ENCODE peak calls at places on chromosomes 16 and 17, in four cellular contexts. One of them, this sample, is unnamed.

GRCh38 chr17:2302740-2303277 is 776 bp downstream of the SMG6 start:
- DNase-seq in SK-N-SH: peak
- DNase-seq in GM23248: no peak
- DNase-seq in OCI-LY7: peak
- DNase-seq in this sample: no peak

GRCh38 chr16:14187517-14188338 is 116.6 kb downstream of the MRTFB start:
- DNase-seq in SK-N-SH: no peak
- DNase-seq in GM23248: no peak
- DNase-seq in OCI-LY7: no peak
- DNase-seq in this sample: no peak

GRCh38 chr16:63981639-63982038 is 1140.2 kb downstream of the CDH11 start:
- DNase-seq in SK-N-SH: no peak
- DNase-seq in GM23248: no peak
- DNase-seq in OCI-LY7: no peak
- DNase-seq in this sample: no peak

GRCh38 chr16:74650966-74651567 is 15.6 kb downstream of the RFWD3 start:
- DNase-seq in SK-N-SH: peak
- DNase-seq in GM23248: peak
- DNase-seq in OCI-LY7: peak
- DNase-seq in this sample: peak

GRCh38 chr16:87358696-87359095 is 24.9 kb downstream of the FBXO31 start:
- DNase-seq in SK-N-SH: no peak
- DNase-seq in GM23248: no peak
- DNase-seq in OCI-LY7: no peak
- DNase-seq in this sample: no peak

GRCh38 chr16:31471241-31471874 is 594 bp upstream of the TGFB1I1 start:
- DNase-seq in SK-N-SH: peak
- DNase-seq in GM23248: peak
- DNase-seq in OCI-LY7: no peak
- DNase-seq in this sample: no peak

GRCh38 chr16:371729-372521 is 1.6 kb upstream of the MRPL28 start:
- DNase-seq in SK-N-SH: no peak
- DNase-seq in GM23248: no peak
- DNase-seq in OCI-LY7: no peak
- DNase-seq in this sample: no peak

GRCh38 chr17:73465851-73466250 is 154.1 kb upstream of the CDC42EP4 start:
- DNase-seq in SK-N-SH: no peak
- DNase-seq in GM23248: no peak
- DNase-seq in OCI-LY7: no peak
- DNase-seq in this sample: no peak

GRCh38 chr16:14496047-14496770 is 133.9 kb downstream of the PARN start:
- DNase-seq in SK-N-SH: no peak
- DNase-seq in GM23248: no peak
- DNase-seq in OCI-LY7: no peak
- DNase-seq in this sample: no peak

GRCh38 chr16:53849585-53849984 is 145.6 kb downstream of the FTO start:
- DNase-seq in SK-N-SH: no peak
- DNase-seq in GM23248: no peak
- DNase-seq in OCI-LY7: peak
- DNase-seq in this sample: no peak

GRCh38 chr16:18827890-18828289 is 26.5 kb upstream of the ARL6IP1 start:
- DNase-seq in SK-N-SH: no peak
- DNase-seq in GM23248: no peak
- DNase-seq in OCI-LY7: no peak
- DNase-seq in this sample: no peak

GRCh38 chr17:2174471-2175293 is 119.8 kb downstream of the HIC1 start:
- DNase-seq in SK-N-SH: peak
- DNase-seq in GM23248: peak
- DNase-seq in OCI-LY7: no peak
- DNase-seq in this sample: no peak

GRCh38 chr16:3810818-3811217 is 69.7 kb downstream of the CREBBP start:
- DNase-seq in SK-N-SH: no peak
- DNase-seq in GM23248: no peak
- DNase-seq in OCI-LY7: no peak
- DNase-seq in this sample: no peak

GRCh38 chr16:84689126-84689525 is 10.7 kb upstream of the USP10 start:
- DNase-seq in SK-N-SH: no peak
- DNase-seq in GM23248: peak
- DNase-seq in OCI-LY7: no peak
- DNase-seq in this sample: peak

GRCh38 chr16:84686702-84687298 is 13.0 kb upstream of the USP10 start:
- DNase-seq in SK-N-SH: no peak
- DNase-seq in GM23248: no peak
- DNase-seq in OCI-LY7: peak
- DNase-seq in this sample: no peak

GRCh38 chr16:84692451-84692850 is 7.3 kb upstream of the USP10 start:
- DNase-seq in SK-N-SH: no peak
- DNase-seq in GM23248: no peak
- DNase-seq in OCI-LY7: no peak
- DNase-seq in this sample: no peak

GRCh38 chr16:84687715-84688114 is 12.1 kb upstream of the USP10 start:
- DNase-seq in SK-N-SH: no peak
- DNase-seq in GM23248: peak
- DNase-seq in OCI-LY7: peak
- DNase-seq in this sample: peak

DNA sequence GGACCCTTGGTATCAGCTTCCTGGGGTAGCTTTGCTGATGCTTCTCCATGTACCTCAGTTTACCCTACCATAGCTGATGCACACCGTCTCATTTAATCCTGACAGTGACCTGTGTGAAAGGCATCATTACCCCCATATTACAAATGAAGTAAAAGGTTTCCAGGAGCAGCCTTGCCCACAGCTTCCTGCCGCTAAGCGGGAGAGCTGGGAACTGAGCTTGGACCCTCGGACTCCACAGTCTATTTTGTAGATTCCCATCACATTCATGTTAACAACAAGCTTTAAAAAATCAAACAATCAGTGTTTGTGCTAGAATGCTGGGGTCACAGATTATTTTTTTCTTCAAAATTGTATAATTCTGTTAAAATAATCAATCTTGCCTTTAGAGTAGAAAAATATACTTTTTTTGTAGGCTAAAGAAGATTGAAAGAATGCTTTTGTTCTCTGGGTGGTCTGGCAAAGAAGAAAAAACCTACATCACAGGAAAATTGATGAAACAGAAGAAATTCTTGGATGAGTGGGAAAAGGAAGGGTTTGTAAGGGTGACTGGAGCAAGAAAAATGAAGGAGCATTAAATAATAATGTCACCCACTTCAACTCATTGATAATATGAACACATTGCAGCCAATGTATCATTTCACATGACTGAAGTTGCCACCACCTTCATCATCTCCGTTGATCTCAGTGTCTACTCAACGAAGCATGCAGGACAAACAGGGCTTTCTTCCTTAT is 9.5 kb upstream of the USP10 start:
- DNase-seq in SK-N-SH: no peak
- DNase-seq in GM23248: peak
- DNase-seq in OCI-LY7: no peak
- DNase-seq in this sample: no peak
- TF ChIP-seq EZH2phosphoT487 in SK-N-SH: no peak
- TF ChIP-seq EZH2phosphoT487 in GM23248: peak
- TF ChIP-seq EZH2phosphoT487 in OCI-LY7: no peak
- TF ChIP-seq EZH2phosphoT487 in this sample: no peak

GRCh38 chr16:81550412-81550768 is 105.8 kb downstream of the CMIP start:
- DNase-seq in SK-N-SH: no peak
- DNase-seq in GM23248: no peak
- DNase-seq in OCI-LY7: no peak
- DNase-seq in this sample: no peak
- H3K4me2 ChIP-seq in SK-N-SH: no peak
- H3K4me2 ChIP-seq in GM23248: no peak
- H3K4me2 ChIP-seq in OCI-LY7: no peak
- H3K4me2 ChIP-seq in this sample: no peak

DNA sequence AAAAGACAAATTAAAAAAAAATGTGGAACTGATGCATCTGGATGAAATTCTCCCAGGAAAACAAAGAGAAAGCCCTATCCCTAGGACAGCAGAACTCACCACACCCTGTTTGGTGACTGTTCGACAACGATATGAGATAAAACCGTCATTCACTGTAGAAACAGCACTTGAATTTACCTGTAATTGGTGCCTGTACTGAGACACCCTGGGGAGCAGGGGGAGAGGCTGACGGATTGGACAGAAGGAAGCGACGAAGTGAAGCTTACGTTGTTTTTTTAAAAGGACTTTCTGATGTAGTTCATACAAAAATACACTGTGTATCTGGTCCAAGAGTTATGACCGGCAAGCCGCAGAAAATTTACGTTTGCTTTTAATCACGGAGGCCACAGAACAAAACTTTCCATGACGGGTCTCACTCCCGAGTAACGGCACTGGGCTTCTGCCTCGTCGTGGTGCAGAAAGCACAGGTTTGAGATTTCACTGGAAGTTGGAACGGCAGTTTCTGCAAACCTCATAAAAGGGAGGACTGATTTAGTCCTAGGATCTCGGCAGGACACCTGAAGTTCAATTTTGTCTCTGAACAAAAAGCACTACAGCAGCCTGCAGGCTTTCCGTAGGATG is 9.7 kb downstream of the NXN start:
- DNase-seq in SK-N-SH: peak
- DNase-seq in GM23248: peak
- DNase-seq in OCI-LY7: no peak
- DNase-seq in this sample: no peak
- TF ChIP-seq EZH2phosphoT487 in SK-N-SH: no peak
- TF ChIP-seq EZH2phosphoT487 in GM23248: no peak
- TF ChIP-seq EZH2phosphoT487 in OCI-LY7: no peak
- TF ChIP-seq EZH2phosphoT487 in this sample: no peak

GRCh38 chr17:61699694-61700093 is 108.7 kb upstream of the NACA2 start:
- DNase-seq in SK-N-SH: no peak
- DNase-seq in GM23248: no peak
- DNase-seq in OCI-LY7: no peak
- DNase-seq in this sample: no peak

GRCh38 chr17:61700252-61700651 is 109.2 kb upstream of the NACA2 start:
- DNase-seq in SK-N-SH: no peak
- DNase-seq in GM23248: no peak
- DNase-seq in OCI-LY7: peak
- DNase-seq in this sample: no peak

GRCh38 chr17:61698244-61698643 is 107.2 kb upstream of the NACA2 start:
- DNase-seq in SK-N-SH: no peak
- DNase-seq in GM23248: no peak
- DNase-seq in OCI-LY7: no peak
- DNase-seq in this sample: no peak

GRCh38 chr17:61701334-61701733 is 110.3 kb upstream of the NACA2 start:
- DNase-seq in SK-N-SH: no peak
- DNase-seq in GM23248: no peak
- DNase-seq in OCI-LY7: no peak
- DNase-seq in this sample: no peak

GRCh38 chr17:61699032-61699431 is 108.0 kb upstream of the NACA2 start:
- DNase-seq in SK-N-SH: no peak
- DNase-seq in GM23248: no peak
- DNase-seq in OCI-LY7: no peak
- DNase-seq in this sample: no peak
- H3K4me2 ChIP-seq in SK-N-SH: no peak
- H3K4me2 ChIP-seq in GM23248: no peak
- H3K4me2 ChIP-seq in OCI-LY7: no peak
- H3K4me2 ChIP-seq in this sample: no peak

GRCh38 chr17:6994666-6995246 is 1.1 kb upstream of the ALOX12 start:
- DNase-seq in SK-N-SH: no peak
- DNase-seq in GM23248: peak
- DNase-seq in OCI-LY7: no peak
- DNase-seq in this sample: no peak
- TF ChIP-seq EZH2phosphoT487 in SK-N-SH: no peak
- TF ChIP-seq EZH2phosphoT487 in GM23248: no peak
- TF ChIP-seq EZH2phosphoT487 in OCI-LY7: no peak
- TF ChIP-seq EZH2phosphoT487 in this sample: no peak

GRCh38 chr17:59756236-59756818 is 48.9 kb downstream of the VMP1 start:
- DNase-seq in SK-N-SH: no peak
- DNase-seq in GM23248: peak
- DNase-seq in OCI-LY7: no peak
- DNase-seq in this sample: peak

GRCh38 chr17:59757881-59758385 is 50.5 kb downstream of the VMP1 start:
- DNase-seq in SK-N-SH: no peak
- DNase-seq in GM23248: no peak
- DNase-seq in OCI-LY7: no peak
- DNase-seq in this sample: no peak

GRCh38 chr17:59754547-59754946 is 47.1 kb downstream of the VMP1 start:
- DNase-seq in SK-N-SH: no peak
- DNase-seq in GM23248: peak
- DNase-seq in OCI-LY7: no peak
- DNase-seq in this sample: peak

GRCh38 chr17:59760164-59760563 is 52.7 kb downstream of the VMP1 start:
- DNase-seq in SK-N-SH: no peak
- DNase-seq in GM23248: no peak
- DNase-seq in OCI-LY7: no peak
- DNase-seq in this sample: no peak

DNA sequence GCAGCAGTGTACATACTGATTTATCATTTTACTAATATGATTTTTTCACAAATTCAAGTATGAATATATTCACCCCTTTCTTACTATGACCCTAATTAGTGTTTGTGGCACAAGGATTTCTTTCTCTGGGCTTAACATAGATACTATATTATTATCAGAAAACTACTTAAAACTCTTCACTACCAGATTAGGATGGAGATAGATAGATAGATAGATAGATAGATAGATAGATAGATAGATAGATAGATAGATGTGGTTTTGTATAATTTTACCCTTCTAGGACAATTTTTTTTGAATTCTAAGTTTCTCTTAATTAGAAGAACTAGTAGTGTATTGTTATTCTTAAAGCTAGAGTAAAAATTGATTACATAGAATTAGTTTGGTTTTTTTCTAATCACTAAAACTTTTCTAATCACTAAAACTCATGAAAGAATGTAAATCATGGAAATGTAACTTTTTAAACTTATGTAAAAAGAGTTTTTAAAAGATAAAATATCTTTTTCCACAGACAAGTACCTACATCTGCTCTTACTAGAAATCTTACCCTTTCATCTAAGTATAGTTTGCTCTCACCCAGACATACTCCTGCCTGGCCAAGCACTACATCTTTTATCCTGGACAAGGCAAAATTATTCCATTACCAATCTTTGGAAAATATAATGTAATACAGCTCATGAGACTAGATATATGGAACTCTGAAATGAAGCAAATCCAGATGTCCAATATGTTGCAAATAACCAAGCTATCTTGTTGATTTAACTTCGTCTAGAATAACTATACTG is 49.8 kb downstream of the VMP1 start:
- DNase-seq in SK-N-SH: no peak
- DNase-seq in GM23248: peak
- DNase-seq in OCI-LY7: no peak
- DNase-seq in this sample: no peak
- H3K4me2 ChIP-seq in SK-N-SH: peak
- H3K4me2 ChIP-seq in GM23248: peak
- H3K4me2 ChIP-seq in OCI-LY7: no peak
- H3K4me2 ChIP-seq in this sample: peak

DNA sequence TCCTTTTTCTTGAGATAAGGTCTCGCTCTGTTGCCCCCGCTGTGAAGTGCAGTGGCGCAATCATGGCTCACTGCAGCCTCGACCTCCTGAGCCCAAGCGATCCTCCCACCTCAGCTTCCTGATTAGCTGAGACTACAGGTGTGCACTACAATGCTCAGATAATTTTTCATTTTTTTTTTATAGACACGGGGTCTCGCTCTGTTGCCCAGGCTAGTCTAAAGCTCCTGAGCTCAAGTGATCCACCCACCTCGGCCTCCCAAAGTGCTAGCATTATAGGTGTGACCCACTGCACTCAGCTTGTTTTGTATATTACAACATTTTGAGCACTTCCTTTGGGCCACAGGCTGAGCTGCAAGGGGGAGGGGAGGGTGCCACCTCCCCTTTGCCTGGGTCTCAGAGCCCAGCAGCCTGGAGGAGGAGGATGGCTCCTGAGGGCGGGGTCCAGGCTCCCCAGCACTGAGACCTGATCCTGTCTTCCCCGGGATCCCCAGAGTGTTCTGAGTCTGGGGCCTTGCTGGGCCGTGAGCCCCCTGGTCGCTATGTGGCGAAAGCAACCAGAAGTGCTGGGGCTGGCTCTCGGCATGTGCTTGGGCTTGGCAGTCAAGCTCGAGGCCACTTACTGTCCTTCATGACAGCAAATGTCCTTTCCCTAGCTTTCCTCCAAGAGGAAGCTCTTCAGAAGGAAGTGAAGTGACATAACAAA is 8.1 kb downstream of the DEF8 start:
- DNase-seq in SK-N-SH: no peak
- DNase-seq in GM23248: no peak
- DNase-seq in OCI-LY7: peak
- DNase-seq in this sample: no peak
- TF ChIP-seq EZH2phosphoT487 in SK-N-SH: no peak
- TF ChIP-seq EZH2phosphoT487 in GM23248: no peak
- TF ChIP-seq EZH2phosphoT487 in OCI-LY7: no peak
- TF ChIP-seq EZH2phosphoT487 in this sample: no peak

This sample was measured in PC-3.